ENCODE peak calls at places on chromosomes 11 and 22, in five cellular contexts. X is neuronal stem cell, I is stomach, N is lung, V is AG04450. A is an unnamed sample.

GRCh38 chr22:42217752-42218280 is 52.6 kb downstream of the TCF20 start:
- DNase-seq in X (no peak), I (no peak), N (no peak), V (no peak), A (no peak)

GRCh38 chr22:24894220-24894975 is 52.1 kb downstream of the LHFPL7 start:
- DNase-seq in X (no peak), I (peak), N (peak), V (peak), A (peak)

GRCh38 chr11:15342163-15342562 is 227.4 kb downstream of the INSC start:
- DNase-seq in X (no peak), I (no peak), N (no peak), V (no peak), A (no peak)

GRCh38 chr11:118886681-118887111 is 3.0 kb downstream of the CXCR5 start:
- DNase-seq in X (no peak), I (no peak), N (no peak), V (no peak), A (no peak)

GRCh38 chr11:17811416-17811815 is 76.8 kb downstream of the KCNC1 start:
- DNase-seq in X (no peak), I (no peak), N (no peak), V (no peak), A (no peak)

GRCh38 chr11:15519911-15520310 is 405.2 kb downstream of the INSC start:
- DNase-seq in X (no peak), I (no peak), N (no peak), V (no peak), A (no peak)

GRCh38 chr11:102187416-102188125 is 77.3 kb downstream of the YAP1 start:
- DNase-seq in X (no peak), I (no peak), N (no peak), V (no peak), A (no peak)

GRCh38 chr11:126415128-126415527 is 59.6 kb downstream of the ST3GAL4 start:
- DNase-seq in X (no peak), I (peak), N (peak), V (peak), A (peak)

GRCh38 chr11:15805726-15806125 is 550.6 kb downstream of the SOX6 start:
- DNase-seq in X (no peak), I (no peak), N (no peak), V (no peak), A (no peak)

GRCh38 chr11:72225411-72225951 is 914 bp downstream of the INPPL1 start:
- DNase-seq in X (no peak), I (no peak), N (peak), V (no peak), A (no peak)

GRCh38 chr11:44243633-44244343 is 66.2 kb downstream of the ALX4 start:
- DNase-seq in X (peak), I (no peak), N (no peak), V (no peak), A (peak)

GRCh38 chr22:37063436-37064420 is 12.2 kb downstream of the KCTD17 start:
- DNase-seq in X (no peak), I (no peak), N (no peak), V (no peak), A (no peak)

GRCh38 chr22:37098976-37099577 is 10.4 kb downstream of the TMPRSS6 start:
- DNase-seq in X (no peak), I (no peak), N (no peak), V (no peak), A (no peak)

GRCh38 chr22:17013396-17014100 is 5.5 kb upstream of the GAB4 start:
- DNase-seq in X (no peak), I (no peak), N (no peak), V (no peak), A (no peak)

GRCh38 chr11:17596310-17596669 is 49.2 kb downstream of the OTOG start:
- DNase-seq in X (no peak), I (no peak), N (no peak), V (no peak), A (no peak)

GRCh38 chr22:35539910-35540599 is 576 bp upstream of the RASD2 start:
- DNase-seq in X (peak), I (peak), N (no peak), V (no peak), A (no peak)

GRCh38 chr22:46119729-46120419 is 30.5 kb upstream of the PPARA start:
- DNase-seq in X (no peak), I (no peak), N (no peak), V (peak), A (peak)

GRCh38 chr11:26551186-26551801 is 20.8 kb downstream of the MUC15 start:
- DNase-seq in X (no peak), I (no peak), N (no peak), V (no peak), A (no peak)

GRCh38 chr22:38422615-38423511 is 32.1 kb downstream of the KCNJ4 start:
- DNase-seq in X (no peak), I (no peak), N (no peak), V (no peak), A (no peak)

GRCh38 chr11:57303990-57304579 is 20.7 kb downstream of the TNKS1BP1 start:
- DNase-seq in X (no peak), I (no peak), N (no peak), V (no peak), A (no peak)

GRCh38 chr11:19301336-19301735 is 60.6 kb upstream of the E2F8 start:
- DNase-seq in X (no peak), I (no peak), N (no peak), V (no peak), A (no peak)

GRCh38 chr22:30078320-30079311 is 1.6 kb upstream of the HORMAD2 start:
- DNase-seq in X (no peak), I (no peak), N (peak), V (no peak), A (no peak)

GRCh38 chr22:46557736-46558480 is 20.5 kb upstream of the CELSR1 start:
- DNase-seq in X (no peak), I (peak), N (no peak), V (no peak), A (no peak)

GRCh38 chr11:122923302-122923701 is 40.7 kb downstream of the JHY start:
- DNase-seq in X (no peak), I (no peak), N (no peak), V (no peak), A (no peak)

GRCh38 chr11:9577032-9577431 is 3.6 kb downstream of the WEE1 start:
- DNase-seq in X (no peak), I (no peak), N (no peak), V (no peak), A (no peak)

GRCh38 chr22:17672417-17672991 is 33.9 kb downstream of the BCL2L13 start:
- DNase-seq in X (no peak), I (no peak), N (no peak), V (no peak), A (no peak)

GRCh38 chr22:26986051-26986881 is 328.9 kb downstream of the MIAT start:
- DNase-seq in X (no peak), I (no peak), N (no peak), V (no peak), A (no peak)

GRCh38 chr11:35190804-35191348 is 51.9 kb downstream of the CD44 start:
- DNase-seq in X (no peak), I (no peak), N (no peak), V (peak), A (no peak)

GRCh38 chr11:12746593-12747097 is 72.4 kb downstream of the TEAD1 start:
- DNase-seq in X (peak), I (no peak), N (no peak), V (peak), A (peak)

GRCh38 chr11:77966338-77966737 is 28.1 kb downstream of the INTS4 start:
- DNase-seq in X (no peak), I (no peak), N (no peak), V (no peak), A (no peak)

GRCh38 chr11:85685131-85685819 is 720 bp downstream of the CCDC89 start:
- DNase-seq in X (no peak), I (no peak), N (no peak), V (peak), A (peak)

GRCh38 chr11:85685820-85686459 is at the start of gene CCDC89:
- DNase-seq in X (no peak), I (peak), N (peak), V (peak), A (peak)

GRCh38 chr11:85679581-85679980 is 6.4 kb downstream of the CCDC89 start:
- DNase-seq in X (no peak), I (no peak), N (no peak), V (no peak), A (no peak)

GRCh38 chr11:85680897-85681296 is 5.1 kb downstream of the CCDC89 start:
- DNase-seq in X (no peak), I (no peak), N (no peak), V (no peak), A (no peak)

DNA sequence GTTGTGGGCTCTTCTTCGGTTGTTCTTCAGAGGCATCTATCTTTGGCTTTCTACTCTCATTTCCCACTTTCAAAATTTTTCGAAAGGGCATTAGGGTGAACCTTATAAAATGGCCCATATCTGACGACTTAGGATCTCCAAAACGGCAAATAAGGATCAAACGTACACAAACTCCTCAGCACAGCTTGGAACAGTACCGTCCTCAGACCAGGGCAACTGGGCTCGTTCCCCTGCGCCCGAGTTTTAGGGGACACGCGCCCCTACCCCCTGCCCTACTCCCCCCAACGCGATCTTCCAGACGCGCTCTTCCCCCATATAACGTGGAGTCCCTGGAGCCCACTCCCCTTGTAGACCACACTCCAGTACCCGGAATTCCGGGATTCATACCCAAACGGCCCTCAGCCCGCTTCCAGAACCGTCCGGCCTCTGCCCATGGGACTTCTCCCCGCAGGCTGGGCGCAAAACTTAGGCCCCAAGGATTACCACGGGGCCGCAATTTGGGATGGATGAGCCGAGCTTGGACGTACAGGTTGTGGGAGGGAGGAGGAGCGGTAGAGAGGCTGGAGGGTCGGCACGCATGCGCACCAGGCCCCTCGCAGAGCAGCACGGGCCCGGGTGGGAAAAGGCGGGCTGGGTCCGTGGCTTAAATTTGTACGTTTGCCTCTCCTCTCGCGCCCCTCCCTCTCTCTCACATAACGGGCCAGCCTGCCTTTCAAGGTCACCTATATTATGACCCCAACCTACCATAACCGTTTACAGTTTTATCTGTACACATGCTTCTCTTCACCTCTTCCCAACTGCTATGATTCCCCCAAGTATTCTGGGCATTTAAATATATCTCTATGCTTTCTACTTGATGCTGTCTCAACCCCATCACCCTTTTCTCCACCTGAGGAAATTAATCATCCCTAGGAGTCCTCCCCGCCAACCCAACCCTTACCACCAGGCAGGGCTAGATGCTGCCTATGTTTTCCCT is 3.4 kb downstream of the CCDC89 start:
- DNase-seq in X (no peak), I (peak), N (peak), V (peak), A (no peak)
- H3K4me3 ChIP-seq in X (no peak), I (peak), N (peak), V (peak), A (peak)

GRCh38 chr11:67422894-67423293 is 5.4 kb upstream of the RPS6KB2 start:
- DNase-seq in X (no peak), I (no peak), N (no peak), V (no peak), A (no peak)

GRCh38 chr11:67420646-67421420 is 5.4 kb downstream of the CARNS1 start:
- DNase-seq in X (peak), I (peak), N (peak), V (peak), A (peak)

GRCh38 chr11:67420147-67420645 is 4.7 kb downstream of the CARNS1 start:
- DNase-seq in X (no peak), I (no peak), N (no peak), V (no peak), A (no peak)

GRCh38 chr11:67423466-67423865 is 4.8 kb upstream of the RPS6KB2 start:
- DNase-seq in X (no peak), I (no peak), N (no peak), V (no peak), A (no peak)

DNA sequence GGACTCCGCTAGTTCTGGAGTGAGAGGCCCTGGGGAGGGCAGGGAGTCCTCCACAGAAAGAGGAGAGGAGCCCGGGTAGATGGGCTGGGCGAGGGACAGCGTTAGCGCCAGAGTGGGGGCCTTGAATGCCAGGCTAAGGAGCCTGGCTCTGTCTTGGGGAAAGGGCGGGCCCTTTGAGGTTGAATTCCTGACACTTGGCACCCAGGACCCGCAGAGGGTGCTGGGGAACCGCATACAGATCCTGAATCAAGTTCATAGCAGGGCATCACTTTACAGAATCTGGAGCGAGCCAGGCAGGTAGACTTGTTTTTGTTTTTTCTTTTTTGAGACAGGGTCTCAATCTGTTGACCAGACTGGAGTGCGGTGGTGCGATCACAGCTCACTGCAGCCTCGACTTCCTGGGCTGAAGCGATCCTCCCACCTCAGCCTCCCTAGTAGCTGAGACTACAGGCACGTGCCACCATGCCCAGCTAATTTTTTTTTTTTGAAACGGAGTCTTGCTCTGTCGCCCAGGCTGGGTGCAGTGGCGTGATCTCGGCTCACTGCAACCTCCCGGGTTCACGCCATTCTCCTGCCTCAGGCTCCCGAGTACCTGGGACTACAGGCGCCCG is 6.0 kb downstream of the CARNS1 start:
- DNase-seq in X (no peak), I (no peak), N (no peak), V (no peak), A (no peak)
- H3K4me3 ChIP-seq in X (peak), I (peak), N (no peak), V (peak), A (peak)

GRCh38 chr22:40181323-40181722 is 3.6 kb downstream of the TNRC6B start:
- DNase-seq in X (no peak), I (no peak), N (no peak), V (no peak), A (no peak)

GRCh38 chr22:40179535-40179934 is 1.8 kb downstream of the TNRC6B start:
- DNase-seq in X (no peak), I (no peak), N (no peak), V (no peak), A (no peak)

GRCh38 chr22:40178417-40179409 is 988 bp downstream of the TNRC6B start:
- DNase-seq in X (peak), I (no peak), N (no peak), V (no peak), A (no peak)

GRCh38 chr22:40182231-40182835 is 4.6 kb downstream of the TNRC6B start:
- DNase-seq in X (no peak), I (no peak), N (no peak), V (no peak), A (no peak)

GRCh38 chr22:40180403-40180802 is 2.7 kb downstream of the TNRC6B start:
- DNase-seq in X (no peak), I (no peak), N (no peak), V (no peak), A (no peak)
- H3K4me3 ChIP-seq in X (peak), I (peak), N (no peak), V (peak), A (no peak)

GRCh38 chr11:3050386-3051325 is 6.6 kb downstream of the CARS1 start:
- DNase-seq in X (no peak), I (no peak), N (no peak), V (no peak), A (no peak)
- H3K4me3 ChIP-seq in X (no peak), I (no peak), N (no peak), V (no peak), A (no peak)

GRCh38 chr11:64757549-64758329 is 2.0 kb downstream of the PYGM start:
- DNase-seq in X (no peak), I (no peak), N (no peak), V (no peak), A (no peak)

GRCh38 chr11:64754919-64755662 is 4.7 kb downstream of the PYGM start:
- DNase-seq in X (no peak), I (no peak), N (no peak), V (no peak), A (no peak)

GRCh38 chr11:64754124-64754918 is 5.5 kb downstream of the PYGM start:
- DNase-seq in X (no peak), I (no peak), N (no peak), V (no peak), A (no peak)

GRCh38 chr11:64753380-64754123 is 6.2 kb downstream of the PYGM start:
- DNase-seq in X (no peak), I (no peak), N (no peak), V (no peak), A (no peak)

GRCh38 chr11:64755681-64756361 is 4.0 kb downstream of the PYGM start:
- DNase-seq in X (no peak), I (no peak), N (no peak), V (no peak), A (no peak)
- H3K4me3 ChIP-seq in X (no peak), I (no peak), N (no peak), V (no peak), A (no peak)

GRCh38 chr22:29048822-29049654 is 12.6 kb downstream of the C22orf31 start:
- DNase-seq in X (no peak), I (no peak), N (no peak), V (no peak), A (no peak)

GRCh38 chr22:29050457-29050856 is 11.2 kb downstream of the C22orf31 start:
- DNase-seq in X (no peak), I (no peak), N (no peak), V (no peak), A (no peak)

GRCh38 chr22:29053048-29053702 is 8.5 kb downstream of the C22orf31 start:
- DNase-seq in X (no peak), I (no peak), N (no peak), V (no peak), A (no peak)

GRCh38 chr22:29054251-29054767 is 7.3 kb downstream of the C22orf31 start:
- DNase-seq in X (no peak), I (no peak), N (no peak), V (no peak), A (no peak)

DNA sequence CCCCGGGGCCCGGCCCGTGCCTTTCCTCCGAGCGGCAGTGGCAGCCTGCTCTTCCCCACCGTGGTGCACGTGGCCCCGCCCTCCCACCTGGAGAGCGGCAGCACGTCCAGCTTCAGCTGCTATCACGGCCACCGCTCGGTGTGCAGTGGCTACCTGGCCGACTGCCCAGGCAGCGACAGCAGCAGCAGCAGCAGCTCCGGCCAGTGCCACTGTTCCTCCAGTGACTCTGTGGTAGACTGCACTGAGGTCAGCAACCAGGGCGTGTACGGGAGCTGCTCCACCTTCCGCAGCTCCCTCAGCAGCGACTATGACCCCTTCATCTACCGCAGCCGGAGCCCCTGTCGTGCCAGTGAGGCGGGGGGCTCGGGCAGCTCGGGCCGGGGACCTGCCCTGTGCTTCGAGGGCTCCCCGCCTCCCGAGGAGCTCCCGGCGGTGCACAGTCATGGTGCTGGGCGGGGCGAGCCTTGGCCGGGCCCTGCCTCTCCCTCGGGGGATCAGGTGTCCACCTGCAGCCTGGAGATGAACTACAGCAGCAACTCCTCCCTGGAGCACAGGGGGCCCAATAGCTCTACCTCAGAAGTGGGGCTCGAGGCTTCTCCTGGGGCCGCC is 11.9 kb downstream of the C22orf31 start:
- DNase-seq in X (no peak), I (peak), N (no peak), V (no peak), A (no peak)
- H3K4me3 ChIP-seq in X (no peak), I (no peak), N (no peak), V (no peak), A (no peak)

A was measured in skeletal muscle cell.